ENCODE peak calls at places on chromosomes 4 and X, in six cellular contexts. M is cardiac septum; U is cardiac fibroblast; F is memory B cell; L is stimulated activated CD4-positive, alpha-beta T cell treated with anti-CD3 and anti-CD28 coated beads, Interleukin-12 subunit alpha, Interleukin-12 subunit beta, amount 100 ng/mL, for 4 hours; X is CD8-positive, alpha-beta memory T cell. S is an unnamed sample.

GRCh38 chrX:28847423-28847822 is 260.2 kb downstream of the IL1RAPL1 start:
- DNase-seq in U (peak), M (no peak), L (no peak), X (no peak), F (no peak), S (no peak)

GRCh38 chr4:181140037-181140603 is 1103.1 kb upstream of the TENM3 start:
- DNase-seq in L (no peak), U (no peak), M (no peak), X (no peak), F (no peak), S (no peak)

GRCh38 chrX:80816051-80816450 is 6.4 kb upstream of the BRWD3 start:
- DNase-seq in F (no peak), M (no peak), L (no peak), U (no peak), X (no peak), S (no peak)

GRCh38 chr4:53500552-53500951 is 90.7 kb downstream of the LNX1 start:
- DNase-seq in U (no peak), M (no peak), X (no peak), L (no peak), F (no peak), S (no peak)

GRCh38 chrX:82813671-82814078 is 694.4 kb upstream of the POU3F4 start:
- DNase-seq in M (no peak), X (no peak), L (no peak), F (no peak), U (peak), S (no peak)

GRCh38 chr4:180636696-180637095 is 1606.5 kb upstream of the TENM3 start:
- DNase-seq in M (no peak), L (no peak), U (no peak), X (no peak), F (no peak), S (no peak)

GRCh38 chr4:45283352-45283751 is 557.0 kb upstream of the GNPDA2 start:
- DNase-seq in M (no peak), U (no peak), X (no peak), L (no peak), F (no peak), S (no peak)

GRCh38 chr4:153244969-153245368 is 40.7 kb downstream of the TRIM2 start:
- DNase-seq in U (no peak), M (no peak), L (no peak), F (no peak), X (no peak), S (no peak)

GRCh38 chr4:8147231-8147970 is 11.2 kb downstream of the ABLIM2 start:
- DNase-seq in X (no peak), L (no peak), F (no peak), M (no peak), U (no peak), S (no peak)

GRCh38 chrX:40104649-40105015 is 6.9 kb upstream of the BCOR start:
- DNase-seq in U (peak), F (peak), X (no peak), L (no peak), M (no peak), S (peak)

GRCh38 chr4:79603681-79604080 is 195.7 kb upstream of the GK2 start:
- DNase-seq in X (no peak), M (no peak), U (no peak), L (no peak), F (no peak), S (no peak)

GRCh38 chr4:4362991-4363697 is 23.8 kb upstream of the NSG1 start:
- DNase-seq in X (no peak), L (no peak), M (no peak), F (no peak), U (no peak), S (no peak)

GRCh38 chr4:98662619-98663225 is 4.3 kb upstream of the TSPAN5 start:
- DNase-seq in F (peak), M (no peak), U (no peak), L (peak), X (peak), S (peak)

GRCh38 chr4:2791518-2792395 is 1.1 kb upstream of the SH3BP2 start:
- DNase-seq in X (no peak), F (peak), M (peak), L (no peak), U (no peak), S (no peak)

GRCh38 chrX:135087867-135088266 is 32.5 kb downstream of the ETDB start:
- DNase-seq in F (no peak), L (no peak), X (no peak), M (no peak), U (no peak), S (no peak)